ENCODE peak calls at places on chromosomes 7 and 10, in seven cellular contexts. One of them, this sample, is unnamed.

GRCh38 chr10:133160813-133161471 is 923 bp downstream of the KNDC1 start:
- DNase-seq in transverse colon: no peak
- DNase-seq in testis: no peak
- DNase-seq in coronary artery: no peak
- DNase-seq in stomach: no peak
- DNase-seq in cardiac fibroblast: no peak
- DNase-seq in lower lobe of right lung: no peak
- DNase-seq in this sample: no peak

GRCh38 chr7:139563856-139564255 is 40.4 kb downstream of the CLEC2L start:
- DNase-seq in testis: no peak
- DNase-seq in coronary artery: peak
- DNase-seq in transverse colon: no peak
- DNase-seq in lower lobe of right lung: no peak
- DNase-seq in stomach: no peak
- DNase-seq in cardiac fibroblast: no peak
- DNase-seq in this sample: peak

GRCh38 chr10:13741438-13741837 is 154.7 kb downstream of the PRPF18 start:
- DNase-seq in transverse colon: no peak
- DNase-seq in testis: no peak
- DNase-seq in lower lobe of right lung: no peak
- DNase-seq in cardiac fibroblast: no peak
- DNase-seq in coronary artery: no peak
- DNase-seq in stomach: no peak
- DNase-seq in this sample: no peak

GRCh38 chr10:43749940-43750552 is 101.4 kb upstream of the ZNF32 start:
- DNase-seq in stomach: no peak
- DNase-seq in coronary artery: no peak
- DNase-seq in transverse colon: no peak
- DNase-seq in cardiac fibroblast: peak
- DNase-seq in lower lobe of right lung: no peak
- DNase-seq in testis: no peak
- DNase-seq in this sample: no peak

GRCh38 chr10:94076325-94076841 is 82.7 kb downstream of the PLCE1 start:
- DNase-seq in coronary artery: no peak
- DNase-seq in testis: no peak
- DNase-seq in transverse colon: peak
- DNase-seq in stomach: no peak
- DNase-seq in lower lobe of right lung: no peak
- DNase-seq in cardiac fibroblast: peak
- DNase-seq in this sample: peak

GRCh38 chr7:38550881-38551280 is 80.3 kb downstream of the AMPH start:
- DNase-seq in coronary artery: no peak
- DNase-seq in cardiac fibroblast: no peak
- DNase-seq in transverse colon: no peak
- DNase-seq in testis: no peak
- DNase-seq in stomach: no peak
- DNase-seq in lower lobe of right lung: no peak
- DNase-seq in this sample: no peak

GRCh38 chr10:92692085-92692671 is 2.4 kb downstream of the HHEX start:
- DNase-seq in testis: no peak
- DNase-seq in transverse colon: no peak
- DNase-seq in coronary artery: no peak
- DNase-seq in cardiac fibroblast: no peak
- DNase-seq in stomach: no peak
- DNase-seq in lower lobe of right lung: no peak
- DNase-seq in this sample: no peak

GRCh38 chr7:149809215-149809614 is 29.0 kb upstream of the ZNF862 start:
- DNase-seq in lower lobe of right lung: no peak
- DNase-seq in coronary artery: no peak
- DNase-seq in cardiac fibroblast: no peak
- DNase-seq in transverse colon: no peak
- DNase-seq in stomach: no peak
- DNase-seq in testis: no peak
- DNase-seq in this sample: no peak

GRCh38 chr7:130258494-130259078 is 8.1 kb upstream of the CPA2 start:
- DNase-seq in coronary artery: no peak
- DNase-seq in cardiac fibroblast: no peak
- DNase-seq in stomach: no peak
- DNase-seq in transverse colon: no peak
- DNase-seq in testis: no peak
- DNase-seq in lower lobe of right lung: no peak
- DNase-seq in this sample: no peak

GRCh38 chr10:50653142-50653541 is 29.4 kb upstream of the SGMS1 start:
- DNase-seq in coronary artery: no peak
- DNase-seq in cardiac fibroblast: peak
- DNase-seq in stomach: no peak
- DNase-seq in testis: peak
- DNase-seq in transverse colon: no peak
- DNase-seq in lower lobe of right lung: no peak
- DNase-seq in this sample: no peak

GRCh38 chr7:142355328-142355727 is 97.5 kb upstream of the PRSS58 start:
- DNase-seq in testis: no peak
- DNase-seq in coronary artery: no peak
- DNase-seq in lower lobe of right lung: no peak
- DNase-seq in transverse colon: no peak
- DNase-seq in stomach: no peak
- DNase-seq in cardiac fibroblast: no peak
- DNase-seq in this sample: no peak

GRCh38 chr10:119470920-119471702 is 71.4 kb downstream of the RGS10 start:
- DNase-seq in cardiac fibroblast: no peak
- DNase-seq in stomach: no peak
- DNase-seq in testis: no peak
- DNase-seq in lower lobe of right lung: no peak
- DNase-seq in transverse colon: no peak
- DNase-seq in coronary artery: no peak
- DNase-seq in this sample: no peak

GRCh38 chr7:133570321-133570720 is 317.4 kb downstream of the EXOC4 start:
- DNase-seq in cardiac fibroblast: no peak
- DNase-seq in lower lobe of right lung: no peak
- DNase-seq in testis: no peak
- DNase-seq in coronary artery: no peak
- DNase-seq in stomach: no peak
- DNase-seq in transverse colon: no peak
- DNase-seq in this sample: no peak

GRCh38 chr7:24617957-24618616 is 44.8 kb downstream of the PALS2 start:
- DNase-seq in coronary artery: no peak
- DNase-seq in lower lobe of right lung: no peak
- DNase-seq in stomach: no peak
- DNase-seq in cardiac fibroblast: no peak
- DNase-seq in transverse colon: no peak
- DNase-seq in testis: no peak
- DNase-seq in this sample: no peak

GRCh38 chr7:108311446-108312168 is 144.6 kb downstream of the NRCAM start:
- DNase-seq in testis: no peak
- DNase-seq in lower lobe of right lung: no peak
- DNase-seq in stomach: no peak
- DNase-seq in transverse colon: no peak
- DNase-seq in coronary artery: no peak
- DNase-seq in cardiac fibroblast: peak
- DNase-seq in this sample: no peak

GRCh38 chr7:130781346-130781745 is 47.3 kb upstream of the KLF14 start:
- DNase-seq in coronary artery: no peak
- DNase-seq in testis: no peak
- DNase-seq in stomach: no peak
- DNase-seq in lower lobe of right lung: no peak
- DNase-seq in cardiac fibroblast: no peak
- DNase-seq in transverse colon: no peak
- DNase-seq in this sample: no peak

GRCh38 chr10:82194419-82194818 is 319.4 kb downstream of the NRG3 start:
- DNase-seq in coronary artery: no peak
- DNase-seq in stomach: no peak
- DNase-seq in testis: no peak
- DNase-seq in transverse colon: no peak
- DNase-seq in cardiac fibroblast: no peak
- DNase-seq in lower lobe of right lung: no peak
- DNase-seq in this sample: no peak

GRCh38 chr7:74263399-74264120 is 9.4 kb upstream of the RFC2 start:
- DNase-seq in stomach: no peak
- DNase-seq in testis: no peak
- DNase-seq in cardiac fibroblast: no peak
- DNase-seq in coronary artery: no peak
- DNase-seq in transverse colon: no peak
- DNase-seq in lower lobe of right lung: no peak
- DNase-seq in this sample: no peak

GRCh38 chr10:121831777-121832176 is 96.1 kb downstream of the ATE1 start:
- DNase-seq in cardiac fibroblast: no peak
- DNase-seq in testis: no peak
- DNase-seq in lower lobe of right lung: no peak
- DNase-seq in transverse colon: no peak
- DNase-seq in coronary artery: no peak
- DNase-seq in stomach: no peak
- DNase-seq in this sample: no peak

GRCh38 chr10:130924138-130924819 is 387.2 kb downstream of the TCERG1L start:
- DNase-seq in transverse colon: no peak
- DNase-seq in cardiac fibroblast: no peak
- DNase-seq in testis: peak
- DNase-seq in coronary artery: no peak
- DNase-seq in lower lobe of right lung: no peak
- DNase-seq in stomach: no peak
- DNase-seq in this sample: peak

GRCh38 chr7:29019275-29019820 is 61.2 kb upstream of the TRIL start:
- DNase-seq in transverse colon: no peak
- DNase-seq in stomach: no peak
- DNase-seq in cardiac fibroblast: peak
- DNase-seq in coronary artery: no peak
- DNase-seq in lower lobe of right lung: no peak
- DNase-seq in testis: no peak
- DNase-seq in this sample: no peak
- TF ChIP-seq CTCF in transverse colon: no peak
- TF ChIP-seq CTCF in stomach: no peak
- TF ChIP-seq CTCF in cardiac fibroblast: peak
- TF ChIP-seq CTCF in coronary artery: no peak
- TF ChIP-seq CTCF in lower lobe of right lung: no peak
- TF ChIP-seq CTCF in testis: no peak
- TF ChIP-seq CTCF in this sample: no peak

GRCh38 chr10:77334501-77334900 is 303.1 kb downstream of the KCNMA1 start:
- DNase-seq in stomach: no peak
- DNase-seq in lower lobe of right lung: no peak
- DNase-seq in testis: no peak
- DNase-seq in transverse colon: no peak
- DNase-seq in cardiac fibroblast: no peak
- DNase-seq in coronary artery: no peak
- DNase-seq in this sample: no peak

GRCh38 chr10:77333610-77334340 is 303.8 kb downstream of the KCNMA1 start:
- DNase-seq in coronary artery: no peak
- DNase-seq in transverse colon: no peak
- DNase-seq in cardiac fibroblast: no peak
- DNase-seq in stomach: no peak
- DNase-seq in testis: no peak
- DNase-seq in lower lobe of right lung: no peak
- DNase-seq in this sample: no peak

GRCh38 chr10:77328272-77328816 is 309.3 kb downstream of the KCNMA1 start:
- DNase-seq in stomach: peak
- DNase-seq in testis: peak
- DNase-seq in transverse colon: no peak
- DNase-seq in cardiac fibroblast: peak
- DNase-seq in lower lobe of right lung: no peak
- DNase-seq in coronary artery: no peak
- DNase-seq in this sample: no peak

DNA sequence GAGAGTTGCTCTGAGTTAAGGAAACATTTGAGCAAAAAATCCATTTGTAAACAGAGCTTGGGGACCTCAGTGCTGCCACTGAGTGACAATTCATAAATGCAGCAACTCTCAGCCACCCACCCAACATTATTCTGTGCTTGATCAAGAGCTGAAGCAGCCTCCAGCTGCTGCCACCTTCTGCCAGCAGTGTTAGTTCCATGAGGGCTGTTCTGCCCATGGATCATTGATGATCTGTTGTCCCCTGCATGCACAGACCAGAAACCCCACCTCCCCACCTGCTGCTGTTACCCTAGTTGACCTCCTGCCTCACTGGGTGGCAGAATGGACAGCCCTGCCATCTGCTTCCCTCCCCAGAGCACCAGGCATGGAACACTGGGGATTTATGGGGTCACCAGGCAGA is 305.4 kb downstream of the KCNMA1 start:
- DNase-seq in stomach: no peak
- DNase-seq in lower lobe of right lung: no peak
- DNase-seq in coronary artery: no peak
- DNase-seq in cardiac fibroblast: no peak
- DNase-seq in testis: no peak
- DNase-seq in transverse colon: no peak
- DNase-seq in this sample: no peak
- TF ChIP-seq CTCF in stomach: no peak
- TF ChIP-seq CTCF in lower lobe of right lung: no peak
- TF ChIP-seq CTCF in coronary artery: no peak
- TF ChIP-seq CTCF in cardiac fibroblast: no peak
- TF ChIP-seq CTCF in testis: no peak
- TF ChIP-seq CTCF in transverse colon: no peak
- TF ChIP-seq CTCF in this sample: no peak

GRCh38 chr10:78231930-78232329 is 198.3 kb downstream of the RPS24 start:
- DNase-seq in cardiac fibroblast: peak
- DNase-seq in lower lobe of right lung: no peak
- DNase-seq in stomach: no peak
- DNase-seq in transverse colon: no peak
- DNase-seq in testis: peak
- DNase-seq in coronary artery: no peak
- DNase-seq in this sample: no peak
- TF ChIP-seq CTCF in cardiac fibroblast: peak
- TF ChIP-seq CTCF in lower lobe of right lung: no peak
- TF ChIP-seq CTCF in stomach: no peak
- TF ChIP-seq CTCF in transverse colon: peak
- TF ChIP-seq CTCF in testis: peak
- TF ChIP-seq CTCF in coronary artery: no peak
- TF ChIP-seq CTCF in this sample: no peak

GRCh38 chr10:78009662-78010061 is 19.7 kb downstream of the POLR3A start:
- DNase-seq in coronary artery: no peak
- DNase-seq in cardiac fibroblast: no peak
- DNase-seq in testis: no peak
- DNase-seq in lower lobe of right lung: no peak
- DNase-seq in transverse colon: no peak
- DNase-seq in stomach: no peak
- DNase-seq in this sample: no peak

GRCh38 chr10:78010278-78010677 is 19.0 kb downstream of the POLR3A start:
- DNase-seq in transverse colon: no peak
- DNase-seq in stomach: no peak
- DNase-seq in lower lobe of right lung: no peak
- DNase-seq in testis: no peak
- DNase-seq in coronary artery: no peak
- DNase-seq in cardiac fibroblast: no peak
- DNase-seq in this sample: no peak

GRCh38 chr10:78011065-78011464 is 18.2 kb downstream of the POLR3A start:
- DNase-seq in transverse colon: no peak
- DNase-seq in lower lobe of right lung: no peak
- DNase-seq in coronary artery: no peak
- DNase-seq in testis: no peak
- DNase-seq in cardiac fibroblast: no peak
- DNase-seq in stomach: no peak
- DNase-seq in this sample: no peak

GRCh38 chr10:78004215-78005026 is 24.9 kb downstream of the POLR3A start:
- DNase-seq in stomach: no peak
- DNase-seq in testis: no peak
- DNase-seq in lower lobe of right lung: no peak
- DNase-seq in transverse colon: no peak
- DNase-seq in coronary artery: no peak
- DNase-seq in cardiac fibroblast: no peak
- DNase-seq in this sample: no peak

DNA sequence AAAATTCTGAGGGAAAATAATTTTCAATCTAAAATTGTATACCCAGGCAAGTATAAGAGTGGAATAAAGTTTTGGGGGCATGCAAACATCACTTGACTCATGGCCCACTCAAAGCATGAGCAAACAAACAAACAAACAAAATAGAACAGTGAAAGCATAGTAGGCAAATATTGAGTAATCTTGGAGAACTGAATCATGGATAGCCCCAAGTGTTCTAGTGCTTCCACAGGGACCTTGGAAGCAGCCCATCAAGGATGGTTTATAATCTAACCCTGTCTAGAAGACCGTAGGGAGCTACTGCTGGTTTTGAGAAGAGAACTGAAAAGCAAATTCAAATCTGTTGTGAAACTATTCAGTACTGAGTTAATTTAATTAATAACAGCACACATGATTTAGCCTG is 22.1 kb downstream of the POLR3A start:
- DNase-seq in transverse colon: no peak
- DNase-seq in lower lobe of right lung: no peak
- DNase-seq in coronary artery: no peak
- DNase-seq in cardiac fibroblast: no peak
- DNase-seq in testis: no peak
- DNase-seq in stomach: no peak
- DNase-seq in this sample: no peak
- TF ChIP-seq CTCF in transverse colon: no peak
- TF ChIP-seq CTCF in lower lobe of right lung: no peak
- TF ChIP-seq CTCF in coronary artery: no peak
- TF ChIP-seq CTCF in cardiac fibroblast: no peak
- TF ChIP-seq CTCF in testis: no peak
- TF ChIP-seq CTCF in stomach: no peak
- TF ChIP-seq CTCF in this sample: no peak

This sample was measured in vagina.